ENCODE peak calls at places on chromosome 5, in six cellular contexts. M is Kasumi-1, E is neural crest cell, Y is adipocyte, W is SW 1271, U is naive B cell. D is an unnamed sample.
A peak's percentile ranks its signal among the peaks of the same experiment; 100 is the strongest.

GRCh38 chr5:151214614-151215545 is 9.0 kb downstream of the CCDC69 start:
- DNase-seq in E (no peak), U (peak; percentile 92), Y (no peak), W (no peak), M (no peak), D (no peak)

GRCh38 chr5:150158170-150158949 is 2.7 kb upstream of the PDGFRB start:
- DNase-seq in W (no peak), M (no peak), Y (peak; percentile 79), U (no peak), E (no peak), D (peak; percentile 76)

GRCh38 chr5:77707786-77708185 is 68.4 kb downstream of the TBCA start:
- DNase-seq in U (no peak), Y (no peak), M (no peak), W (no peak), E (no peak), D (no peak)

GRCh38 chr5:176388003-176388340 is 426 bp downstream of the NOP16 start:
- DNase-seq in M (peak; percentile 21), W (peak; percentile 44), U (no peak), Y (peak; percentile 37), E (peak; percentile 14), D (no peak)

GRCh38 chr5:116563909-116564308 is 10.7 kb downstream of the SEMA6A start:
- DNase-seq in Y (no peak), W (no peak), M (no peak), E (no peak), U (no peak), D (no peak)

GRCh38 chr5:171367424-171368370 is 20.0 kb upstream of the NPM1 start:
- DNase-seq in M (peak; percentile 52), E (no peak), Y (peak; percentile 43), W (no peak), U (no peak), D (no peak)

GRCh38 chr5:97629281-97629680 is 446.2 kb upstream of the RIOK2 start:
- DNase-seq in W (no peak), Y (peak; percentile 85), U (no peak), M (no peak), E (peak; percentile 9), D (no peak)

GRCh38 chr5:102753889-102754498 is 1.1 kb upstream of the PAM start:
- DNase-seq in Y (no peak), M (no peak), W (no peak), E (no peak), U (no peak), D (no peak)

GRCh38 chr5:33736510-33736909 is 155.3 kb downstream of the ADAMTS12 start:
- DNase-seq in W (no peak), M (no peak), U (no peak), E (no peak), Y (peak; percentile 86), D (no peak)

GRCh38 chr5:121693864-121694263 is 157.8 kb upstream of the FTMT start:
- DNase-seq in E (no peak), U (no peak), W (no peak), M (no peak), Y (no peak), D (no peak)

GRCh38 chr5:79859588-79859987 is 131.5 kb downstream of the MTX3 start:
- DNase-seq in E (no peak), Y (no peak), M (peak; percentile 2), W (no peak), U (no peak), D (no peak)

GRCh38 chr5:135269828-135270545 is 129.0 kb downstream of the MACROH2A1 start:
- DNase-seq in U (no peak), W (no peak), M (no peak), E (no peak), Y (peak; percentile 92), D (no peak)